ENCODE peak calls at places on chromosome 3, in seven cellular contexts. U, Y, L, S, I, Q and G are unnamed samples.

GRCh38 chr3:188286087-188286513 is 132.1 kb downstream of the LPP start:
- DNase-seq in U (no peak), Y (peak), L (peak), S (no peak), I (no peak), Q (no peak), G (no peak)

GRCh38 chr3:62370112-62371031 is 3.0 kb downstream of the FEZF2 start:
- DNase-seq in U (no peak), Y (no peak), L (no peak), S (peak), I (no peak), Q (peak), G (no peak)

GRCh38 chr3:4584537-4585249 is 91.5 kb downstream of the ITPR1 start:
- DNase-seq in U (no peak), Y (no peak), L (peak), S (no peak), I (no peak), Q (no peak), G (no peak)

GRCh38 chr3:12679468-12679867 is 15.6 kb upstream of the RAF1 start:
- DNase-seq in U (no peak), Y (peak), L (peak), S (no peak), I (no peak), Q (no peak), G (no peak)

GRCh38 chr3:194806991-194807685 is 121.5 kb downstream of the FAM43A start:
- DNase-seq in U (no peak), Y (no peak), L (no peak), S (no peak), I (no peak), Q (no peak), G (no peak)

GRCh38 chr3:43086460-43087165 is 19.3 kb downstream of the POMGNT2 start:
- DNase-seq in U (no peak), Y (no peak), L (no peak), S (no peak), I (no peak), Q (no peak), G (no peak)

GRCh38 chr3:142098974-142099373 is 50.4 kb downstream of the TFDP2 start:
- DNase-seq in U (no peak), Y (no peak), L (no peak), S (no peak), I (no peak), Q (no peak), G (no peak)

GRCh38 chr3:47342812-47343211 is 38.0 kb upstream of the PTPN23 start:
- DNase-seq in U (no peak), Y (no peak), L (no peak), S (no peak), I (no peak), Q (no peak), G (no peak)

GRCh38 chr3:150068440-150069157 is 97.9 kb upstream of the PFN2 start:
- DNase-seq in U (no peak), Y (no peak), L (no peak), S (no peak), I (no peak), Q (no peak), G (no peak)

GRCh38 chr3:159356606-159357005 is 554.8 kb downstream of the MFSD1 start:
- DNase-seq in U (no peak), Y (no peak), L (no peak), S (no peak), I (no peak), Q (no peak), G (no peak)

GRCh38 chr3:41961061-41961749 is 698 bp downstream of the ULK4 start:
- DNase-seq in U (peak), Y (peak), L (peak), S (peak), I (peak), Q (peak), G (peak)

GRCh38 chr3:42013652-42014442 is 51.9 kb upstream of the ULK4 start:
- DNase-seq in U (no peak), Y (peak), L (peak), S (peak), I (peak), Q (peak), G (peak)

GRCh38 chr3:151379083-151379734 is 5.3 kb downstream of the P2RY12 start:
- DNase-seq in U (no peak), Y (peak), L (peak), S (peak), I (no peak), Q (peak), G (no peak)

GRCh38 chr3:144039661-144040060 is 68.0 kb downstream of the DIPK2A start:
- DNase-seq in U (no peak), Y (no peak), L (no peak), S (no peak), I (no peak), Q (no peak), G (no peak)

GRCh38 chr3:17771177-17772048 is 29.0 kb upstream of the TBC1D5 start:
- DNase-seq in U (no peak), Y (no peak), L (no peak), S (no peak), I (no peak), Q (no peak), G (no peak)

GRCh38 chr3:149646181-149646766 is 11.6 kb downstream of the WWTR1 start:
- DNase-seq in U (no peak), Y (no peak), L (no peak), S (no peak), I (no peak), Q (no peak), G (no peak)

GRCh38 chr3:123884258-123884831 is at the start of gene MYLK:
- DNase-seq in U (peak), Y (peak), L (peak), S (peak), I (no peak), Q (peak), G (no peak)

GRCh38 chr3:24096695-24097290 is 151.7 kb downstream of the NR1D2 start:
- DNase-seq in U (no peak), Y (no peak), L (no peak), S (no peak), I (no peak), Q (no peak), G (no peak)

GRCh38 chr3:129611446-129611800 is 4.9 kb upstream of the PLXND1 start:
- DNase-seq in U (no peak), Y (no peak), L (no peak), S (no peak), I (no peak), Q (no peak), G (no peak)

GRCh38 chr3:43997788-43998373 is 243.8 kb upstream of the TOPAZ1 start:
- DNase-seq in U (no peak), Y (no peak), L (no peak), S (peak), I (no peak), Q (peak), G (no peak)

GRCh38 chr3:78026429-78026828 is 986.5 kb downstream of the ROBO2 start:
- DNase-seq in U (no peak), Y (no peak), L (no peak), S (no peak), I (no peak), Q (no peak), G (no peak)

GRCh38 chr3:81769271-81769670 is 7.8 kb upstream of the GBE1 start:
- DNase-seq in U (no peak), Y (no peak), L (no peak), S (no peak), I (no peak), Q (no peak), G (no peak)

GRCh38 chr3:171768281-171768925 is 41.9 kb downstream of the PLD1 start:
- DNase-seq in U (no peak), Y (no peak), L (peak), S (no peak), I (no peak), Q (no peak), G (no peak)

GRCh38 chr3:39671116-39671515 is 138.3 kb upstream of the MYRIP start:
- DNase-seq in U (no peak), Y (no peak), L (no peak), S (no peak), I (no peak), Q (no peak), G (no peak)

GRCh38 chr3:66000506-66000905 is 38.2 kb downstream of the MAGI1 start:
- DNase-seq in U (no peak), Y (no peak), L (no peak), S (no peak), I (no peak), Q (no peak), G (no peak)

GRCh38 chr3:48555231-48555948 is 1.2 kb downstream of the PFKFB4 start:
- DNase-seq in U (no peak), Y (no peak), L (no peak), S (no peak), I (no peak), Q (no peak), G (no peak)

GRCh38 chr3:14391033-14391432 is 11.4 kb upstream of the SLC6A6 start:
- DNase-seq in U (no peak), Y (peak), L (peak), S (no peak), I (no peak), Q (no peak), G (no peak)

GRCh38 chr3:188594137-188594536 is 440.2 kb downstream of the LPP start:
- DNase-seq in U (no peak), Y (no peak), L (no peak), S (no peak), I (no peak), Q (no peak), G (no peak)

GRCh38 chr3:112676659-112677234 is 35.8 kb upstream of the CCDC80 start:
- DNase-seq in U (peak), Y (peak), L (peak), S (no peak), I (peak), Q (peak), G (peak)

GRCh38 chr3:126927846-126928245 is 55.1 kb upstream of the PLXNA1 start:
- DNase-seq in U (no peak), Y (no peak), L (no peak), S (no peak), I (no peak), Q (no peak), G (no peak)